ENCODE peak calls at places on chromosomes 4 and X, in five cellular contexts. L, N, K, G and M are unnamed samples.

GRCh38 chrX:151743651-151744470 is 9.3 kb downstream of the CNGA2 start:
- DNase-seq in L (no peak), N (no peak), K (no peak), G (no peak), M (no peak)

GRCh38 chr4:57156242-57156990 is 46.2 kb upstream of the IGFBP7 start:
- DNase-seq in L (no peak), N (no peak), K (no peak), G (no peak), M (no peak)

GRCh38 chr4:41256131-41256739 is 493 bp upstream of the UCHL1 start:
- DNase-seq in L (no peak), N (peak; percentile 37), K (no peak), G (no peak), M (no peak)

GRCh38 chrX:95076449-95076848 is 1402.4 kb downstream of the FAM133A start:
- DNase-seq in L (no peak), N (no peak), K (no peak), G (no peak), M (no peak)

GRCh38 chrX:94743478-94743877 is 1069.5 kb downstream of the FAM133A start:
- DNase-seq in L (no peak), N (no peak), K (peak; percentile 41), G (no peak), M (no peak)

GRCh38 chr4:8905773-8906667 is 34.4 kb upstream of the HMX1 start:
- DNase-seq in L (no peak), N (no peak), K (no peak), G (no peak), M (no peak)

GRCh38 chrX:107935664-107936433 is 46.3 kb downstream of the TEX13B start:
- DNase-seq in L (no peak), N (no peak), K (no peak), G (no peak), M (no peak)

GRCh38 chr4:156295676-156296075 is 342.0 kb upstream of the CTSO start:
- DNase-seq in L (no peak), N (no peak), K (no peak), G (no peak), M (no peak)

GRCh38 chrX:119694601-119695534 is 1.9 kb upstream of the SEPTIN6 start:
- DNase-seq in L (no peak), N (peak; percentile 27), K (no peak), G (no peak), M (no peak)

GRCh38 chr4:19623866-19624265 is 627.8 kb upstream of the SLIT2 start:
- DNase-seq in L (no peak), N (no peak), K (no peak), G (no peak), M (no peak)

GRCh38 chr4:82776925-82777542 is 21.6 kb downstream of the SCD5 start:
- DNase-seq in L (no peak), N (no peak), K (no peak), G (no peak), M (no peak)

GRCh38 chr4:151667025-151667424 is 93.8 kb downstream of the GATB start:
- DNase-seq in L (no peak), N (no peak), K (peak; percentile 48), G (no peak), M (no peak)

GRCh38 chr4:176622251-176622968 is 170.3 kb downstream of the VEGFC start:
- DNase-seq in L (no peak), N (no peak), K (no peak), G (no peak), M (no peak)

GRCh38 chrX:101393530-101394305 is 2.9 kb downstream of the RPL36A start:
- DNase-seq in L (no peak), N (no peak), K (no peak), G (no peak), M (no peak)

GRCh38 chr4:55903577-55903976 is 45.2 kb upstream of the CEP135 start:
- DNase-seq in L (no peak), N (no peak), K (no peak), G (no peak), M (no peak)

GRCh38 chr4:73019462-73020047 is 50.0 kb downstream of the COX18 start:
- DNase-seq in L (no peak), N (peak; percentile 21), K (no peak), G (peak; percentile 23), M (no peak)

GRCh38 chr4:168585168-168586091 is 88.6 kb downstream of the PALLD start:
- DNase-seq in L (no peak), N (peak; percentile 60), K (peak; percentile 42), G (peak; percentile 63), M (no peak)

GRCh38 chrX:21944136-21944615 is 3.7 kb downstream of the SMS start:
- DNase-seq in L (no peak), N (no peak), K (no peak), G (no peak), M (no peak)

GRCh38 chr4:128220286-128221235 is 67.1 kb downstream of the PGRMC2 start:
- DNase-seq in L (no peak), N (peak; percentile 10), K (no peak), G (peak; percentile 36), M (no peak)